ENCODE peak calls at places on chromosomes 16 and 17, in four cellular contexts. U, Q, B and P are unnamed samples.
A peak's percentile ranks its signal among the peaks of the same experiment; 100 is the strongest.

GRCh38 chr17:55433629-55434422 is 12.2 kb upstream of the MMD start:
- DNase-seq in U (no peak), Q (no peak), B (peak; percentile 97), P (no peak)

GRCh38 chr16:29315916-29316517 is 90.5 kb downstream of the NPIPB11 start:
- DNase-seq in U (no peak), Q (no peak), B (peak; percentile 22), P (no peak)

GRCh38 chr17:17729620-17730249 is 48.5 kb downstream of the RAI1 start:
- DNase-seq in U (no peak), Q (no peak), B (no peak), P (no peak)

GRCh38 chr17:79946352-79947231 is 89.1 kb downstream of the TBC1D16 start:
- DNase-seq in U (no peak), Q (no peak), B (no peak), P (no peak)

GRCh38 chr17:3963214-3964201 is 729 bp downstream of the ATP2A3 start:
- DNase-seq in U (no peak), Q (no peak), B (no peak), P (no peak)

GRCh38 chr17:58328195-58329034 is at the start of gene TSPOAP1:
- DNase-seq in U (no peak), Q (no peak), B (peak; percentile 15), P (peak; percentile 54)

GRCh38 chr16:24146523-24146922 is 109.6 kb upstream of the CACNG3 start:
- DNase-seq in U (no peak), Q (no peak), B (no peak), P (no peak)

GRCh38 chr16:58492735-58493134 is 7.2 kb upstream of the NDRG4 start:
- DNase-seq in U (no peak), Q (no peak), B (no peak), P (no peak)

GRCh38 chr17:75231741-75232464 is 26.4 kb downstream of the NUP85 start:
- DNase-seq in U (no peak), Q (no peak), B (no peak), P (no peak)

GRCh38 chr16:14300631-14301149 is 229.6 kb downstream of the MRTFB start:
- DNase-seq in U (no peak), Q (no peak), B (peak; percentile 90), P (no peak)

GRCh38 chr17:41328207-41328606 is 12.7 kb upstream of the KRTAP17-1 start:
- DNase-seq in U (no peak), Q (no peak), B (no peak), P (no peak)

GRCh38 chr17:81179861-81180260 is 13.8 kb upstream of the AATK start:
- DNase-seq in U (no peak), Q (no peak), B (peak; percentile 7), P (no peak)

GRCh38 chr17:82655038-82655479 is 6.8 kb upstream of the WDR45B start:
- DNase-seq in U (no peak), Q (no peak), B (no peak), P (no peak)